ENCODE peak calls at places on chromosomes 16 and 17, in six cellular contexts. One of them, this sample, is unnamed.

GRCh38 chr17:57086069-57086930 is 1.3 kb downstream of the AKAP1 start:
- DNase-seq in IMR-90: peak
- DNase-seq in neuronal stem cell: peak
- DNase-seq in H9: peak
- DNase-seq in H1: no peak
- DNase-seq in mesenchymal stem cell: peak
- DNase-seq in this sample: peak

GRCh38 chr17:858941-859452 is 76.8 kb downstream of the MRM3 start:
- DNase-seq in IMR-90: no peak
- DNase-seq in neuronal stem cell: no peak
- DNase-seq in H9: no peak
- DNase-seq in H1: no peak
- DNase-seq in mesenchymal stem cell: no peak
- DNase-seq in this sample: no peak

GRCh38 chr16:8928467-8928957 is 35.2 kb downstream of the USP7 start:
- DNase-seq in IMR-90: peak
- DNase-seq in neuronal stem cell: no peak
- DNase-seq in H9: no peak
- DNase-seq in H1: no peak
- DNase-seq in mesenchymal stem cell: peak
- DNase-seq in this sample: no peak

GRCh38 chr17:76793775-76794174 is 55.9 kb downstream of the MFSD11 start:
- DNase-seq in IMR-90: peak
- DNase-seq in neuronal stem cell: no peak
- DNase-seq in H9: peak
- DNase-seq in H1: no peak
- DNase-seq in mesenchymal stem cell: peak
- DNase-seq in this sample: peak

GRCh38 chr16:14275934-14276333 is 204.8 kb downstream of the MRTFB start:
- DNase-seq in IMR-90: no peak
- DNase-seq in neuronal stem cell: no peak
- DNase-seq in H9: no peak
- DNase-seq in H1: no peak
- DNase-seq in mesenchymal stem cell: no peak
- DNase-seq in this sample: no peak

GRCh38 chr16:88431651-88432050 is 21.4 kb upstream of the ZFPM1 start:
- DNase-seq in IMR-90: no peak
- DNase-seq in neuronal stem cell: no peak
- DNase-seq in H9: no peak
- DNase-seq in H1: no peak
- DNase-seq in mesenchymal stem cell: no peak
- DNase-seq in this sample: no peak

GRCh38 chr16:64172652-64173051 is 949.2 kb downstream of the CDH11 start:
- DNase-seq in IMR-90: no peak
- DNase-seq in neuronal stem cell: no peak
- DNase-seq in H9: no peak
- DNase-seq in H1: no peak
- DNase-seq in mesenchymal stem cell: no peak
- DNase-seq in this sample: no peak

GRCh38 chr17:40293363-40293762 is 5.7 kb downstream of the CDC6 start:
- DNase-seq in IMR-90: no peak
- DNase-seq in neuronal stem cell: no peak
- DNase-seq in H9: no peak
- DNase-seq in H1: no peak
- DNase-seq in mesenchymal stem cell: peak
- DNase-seq in this sample: no peak

GRCh38 chr16:71356051-71356740 is 2.3 kb upstream of the CALB2 start:
- DNase-seq in IMR-90: no peak
- DNase-seq in neuronal stem cell: no peak
- DNase-seq in H9: no peak
- DNase-seq in H1: no peak
- DNase-seq in mesenchymal stem cell: no peak
- DNase-seq in this sample: no peak

GRCh38 chr16:57537596-57538234 is 1.3 kb upstream of the CCDC102A start:
- DNase-seq in IMR-90: no peak
- DNase-seq in neuronal stem cell: no peak
- DNase-seq in H9: peak
- DNase-seq in H1: no peak
- DNase-seq in mesenchymal stem cell: no peak
- DNase-seq in this sample: no peak

GRCh38 chr17:16442141-16442540 is 26.8 kb downstream of the TRPV2 start:
- DNase-seq in IMR-90: no peak
- DNase-seq in neuronal stem cell: no peak
- DNase-seq in H9: peak
- DNase-seq in H1: no peak
- DNase-seq in mesenchymal stem cell: peak
- DNase-seq in this sample: no peak
- H3K9ac ChIP-seq in IMR-90: peak
- H3K9ac ChIP-seq in neuronal stem cell: peak
- H3K9ac ChIP-seq in H9: no peak
- H3K9ac ChIP-seq in H1: no peak
- H3K9ac ChIP-seq in mesenchymal stem cell: peak
- H3K9ac ChIP-seq in this sample: peak

GRCh38 chr16:5490499-5490898 is 392.9 kb upstream of the EEF2KMT start:
- DNase-seq in IMR-90: no peak
- DNase-seq in neuronal stem cell: peak
- DNase-seq in H9: peak
- DNase-seq in H1: no peak
- DNase-seq in mesenchymal stem cell: no peak
- DNase-seq in this sample: peak

GRCh38 chr16:5487728-5488127 is 390.1 kb upstream of the EEF2KMT start:
- DNase-seq in IMR-90: no peak
- DNase-seq in neuronal stem cell: no peak
- DNase-seq in H9: no peak
- DNase-seq in H1: no peak
- DNase-seq in mesenchymal stem cell: no peak
- DNase-seq in this sample: no peak

DNA sequence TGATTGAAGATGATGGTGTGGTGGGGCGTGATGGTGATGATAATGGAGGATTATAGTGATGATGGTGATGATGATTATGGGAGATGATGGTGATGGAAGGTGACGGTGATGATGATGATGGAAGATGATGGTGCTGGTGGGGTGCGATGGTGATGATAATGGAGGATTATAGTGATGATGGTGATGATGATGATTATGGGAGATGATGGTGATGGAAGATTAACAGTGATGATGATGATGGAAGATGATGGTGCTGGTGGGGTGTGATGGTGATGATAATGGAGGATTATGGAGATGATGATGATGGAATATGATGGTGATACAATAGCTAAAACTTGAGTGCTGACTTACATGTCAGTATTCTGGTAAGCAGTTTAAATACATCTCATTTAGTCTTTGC is 391.0 kb upstream of the EEF2KMT start:
- DNase-seq in IMR-90: no peak
- DNase-seq in neuronal stem cell: no peak
- DNase-seq in H9: no peak
- DNase-seq in H1: no peak
- DNase-seq in mesenchymal stem cell: no peak
- DNase-seq in this sample: no peak
- H2BK15ac ChIP-seq in IMR-90: no peak
- H2BK15ac ChIP-seq in neuronal stem cell: no peak
- H2BK15ac ChIP-seq in H9: no peak
- H2BK15ac ChIP-seq in H1: no peak
- H2BK15ac ChIP-seq in mesenchymal stem cell: no peak
- H2BK15ac ChIP-seq in this sample: no peak

DNA sequence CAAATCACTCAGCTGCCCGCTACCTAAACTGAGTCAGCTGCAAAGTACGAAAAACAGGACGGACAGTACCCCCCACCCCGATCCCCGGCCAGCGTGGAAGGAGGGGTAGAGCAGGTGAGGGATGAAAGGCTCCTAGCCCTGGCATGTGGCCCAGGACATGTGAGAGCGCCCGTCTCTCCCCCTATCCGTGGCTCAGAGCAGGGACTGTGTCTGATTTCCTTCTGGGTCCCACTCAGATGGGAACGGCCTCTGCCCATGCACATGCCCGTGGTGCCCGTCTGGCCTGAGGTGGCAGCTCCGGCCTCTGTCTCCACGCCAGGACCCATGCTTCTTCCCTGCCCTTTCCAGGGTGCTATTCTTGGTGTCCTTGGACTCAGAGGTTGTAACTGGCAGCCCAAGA is 30.2 kb upstream of the RASD1 start:
- DNase-seq in IMR-90: no peak
- DNase-seq in neuronal stem cell: no peak
- DNase-seq in H9: no peak
- DNase-seq in H1: no peak
- DNase-seq in mesenchymal stem cell: no peak
- DNase-seq in this sample: no peak
- H3K9ac ChIP-seq in IMR-90: no peak
- H3K9ac ChIP-seq in neuronal stem cell: no peak
- H3K9ac ChIP-seq in H9: no peak
- H3K9ac ChIP-seq in H1: no peak
- H3K9ac ChIP-seq in mesenchymal stem cell: no peak
- H3K9ac ChIP-seq in this sample: no peak

DNA sequence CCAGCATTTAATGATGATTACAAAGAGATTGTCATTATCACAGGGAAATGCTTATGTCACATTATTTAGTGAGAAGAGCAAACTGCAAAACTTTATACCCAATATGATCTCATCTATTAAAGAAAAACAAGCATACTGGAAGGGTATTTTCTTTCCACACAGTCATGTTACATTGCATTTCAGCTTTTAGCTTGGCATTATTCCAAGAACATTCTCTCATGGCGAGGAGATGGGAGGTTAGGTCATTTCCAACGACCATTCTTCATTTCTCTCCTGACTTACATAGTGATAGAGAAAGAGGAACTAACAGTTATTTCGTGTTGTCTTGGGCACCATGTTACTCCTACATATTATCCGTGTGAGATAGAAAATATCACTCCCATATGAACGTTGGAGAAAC is 309.4 kb upstream of the XYLT1 start:
- DNase-seq in IMR-90: peak
- DNase-seq in neuronal stem cell: no peak
- DNase-seq in H9: no peak
- DNase-seq in H1: no peak
- DNase-seq in mesenchymal stem cell: no peak
- DNase-seq in this sample: no peak
- H2BK15ac ChIP-seq in IMR-90: no peak
- H2BK15ac ChIP-seq in neuronal stem cell: no peak
- H2BK15ac ChIP-seq in H9: no peak
- H2BK15ac ChIP-seq in H1: no peak
- H2BK15ac ChIP-seq in mesenchymal stem cell: no peak
- H2BK15ac ChIP-seq in this sample: no peak

GRCh38 chr16:11670171-11671131 is 2.2 kb downstream of the SNN start:
- DNase-seq in IMR-90: no peak
- DNase-seq in neuronal stem cell: no peak
- DNase-seq in H9: no peak
- DNase-seq in H1: no peak
- DNase-seq in mesenchymal stem cell: no peak
- DNase-seq in this sample: peak
- H3K9ac ChIP-seq in IMR-90: no peak
- H3K9ac ChIP-seq in neuronal stem cell: peak
- H3K9ac ChIP-seq in H9: no peak
- H3K9ac ChIP-seq in H1: no peak
- H3K9ac ChIP-seq in mesenchymal stem cell: peak
- H3K9ac ChIP-seq in this sample: peak